ENCODE peak calls at places on chromosomes 4 and X, in five cellular contexts. U is HFF-Myc, E is lower leg skin, T is GM20000, Y is bronchial epithelial cell. L is an unnamed sample.

GRCh38 chrX:19515615-19516105 is 352 bp upstream of the MAP3K15 start:
- DNase-seq in T (peak), U (no peak), Y (no peak), E (no peak), L (no peak)

GRCh38 chr4:173301518-173302201 is 32.5 kb downstream of the HMGB2 start:
- DNase-seq in U (peak), E (no peak), Y (peak), T (peak), L (no peak)

GRCh38 chr4:142984871-142985585 is 138.9 kb upstream of the INPP4B start:
- DNase-seq in E (no peak), U (no peak), T (no peak), Y (peak), L (no peak)

GRCh38 chr4:150886597-150886996 is 128.5 kb downstream of the LRBA start:
- DNase-seq in U (no peak), Y (no peak), T (no peak), E (no peak), L (no peak)

GRCh38 chr4:158824425-158825274 is 55.8 kb downstream of the FNIP2 start:
- DNase-seq in T (no peak), U (no peak), Y (peak), E (no peak), L (no peak)

GRCh38 chr4:157075401-157075800 is 549 bp upstream of the GLRB start:
- DNase-seq in T (no peak), E (no peak), U (no peak), Y (peak), L (no peak)

GRCh38 chr4:75344915-75345314 is 169.3 kb downstream of the RCHY1 start:
- DNase-seq in E (no peak), U (no peak), Y (peak), T (no peak), L (no peak)

GRCh38 chr4:54099287-54099958 is 540 bp upstream of the GSX2 start:
- DNase-seq in U (no peak), E (no peak), Y (no peak), T (no peak), L (no peak)

GRCh38 chrX:122625821-122626220 is 558.3 kb upstream of the GRIA3 start:
- DNase-seq in E (no peak), U (peak), Y (peak), T (peak), L (no peak)

DNA sequence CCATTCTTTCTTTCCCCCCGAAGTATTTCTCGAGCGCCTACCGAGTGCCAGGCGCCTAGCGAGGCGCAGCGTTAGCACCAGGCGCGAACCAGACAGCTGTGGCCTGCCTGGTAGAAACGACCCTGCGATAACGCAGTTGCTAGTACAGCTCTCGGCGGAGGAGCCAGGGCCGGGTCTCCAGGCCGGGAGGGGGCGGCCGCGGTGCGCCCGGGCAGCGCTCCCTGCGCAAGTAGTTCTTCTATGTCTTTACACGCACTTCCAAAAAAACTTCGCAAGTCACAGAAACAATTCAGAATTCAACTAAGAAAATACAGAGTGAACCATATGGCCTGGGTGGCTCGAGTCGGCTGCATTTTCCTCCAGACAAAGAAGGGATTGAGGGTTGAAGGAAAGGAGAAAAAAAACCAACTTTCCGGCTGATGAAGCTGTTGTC is 7.0 kb upstream of the NEUROG2 start:
- DNase-seq in U (no peak), E (no peak), Y (no peak), T (peak), L (no peak)
- TF ChIP-seq CTCF in U (peak), E (no peak), Y (no peak), T (peak), L (no peak)

GRCh38 chr4:99946346-99947189 is at the start of gene DNAJB14:
- DNase-seq in T (peak), Y (peak), U (no peak), E (peak), L (peak)
- TF ChIP-seq CTCF in T (no peak), Y (no peak), U (no peak), E (no peak), L (no peak)

GRCh38 chrX:101051549-101052302 is at the start of gene TRMT2B:
- DNase-seq in E (peak), U (peak), Y (peak), T (peak), L (peak)

DNA sequence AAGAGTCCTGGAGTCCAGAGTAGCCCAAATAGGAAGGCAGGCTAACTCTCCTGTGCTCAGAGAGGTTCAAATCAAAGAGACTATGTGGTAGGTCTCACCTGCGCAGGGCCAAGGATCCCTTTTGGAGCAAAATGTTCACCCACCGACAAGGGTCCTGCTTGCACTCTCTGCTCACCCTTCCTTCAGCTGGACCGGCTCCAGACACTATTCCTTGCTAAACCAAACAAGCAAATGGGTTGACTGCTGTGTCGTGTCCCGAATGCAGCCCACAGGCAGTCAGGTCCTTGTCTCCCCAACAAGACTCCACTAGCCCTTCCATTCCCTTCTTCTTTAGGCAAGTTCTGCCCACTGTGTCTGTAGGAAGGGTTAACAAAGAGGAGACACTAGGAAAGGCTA is 760 bp downstream of the TRMT2B start:
- DNase-seq in U (no peak), T (peak), Y (no peak), E (peak), L (no peak)
- TF ChIP-seq CTCF in U (no peak), T (no peak), Y (no peak), E (no peak), L (no peak)

DNA sequence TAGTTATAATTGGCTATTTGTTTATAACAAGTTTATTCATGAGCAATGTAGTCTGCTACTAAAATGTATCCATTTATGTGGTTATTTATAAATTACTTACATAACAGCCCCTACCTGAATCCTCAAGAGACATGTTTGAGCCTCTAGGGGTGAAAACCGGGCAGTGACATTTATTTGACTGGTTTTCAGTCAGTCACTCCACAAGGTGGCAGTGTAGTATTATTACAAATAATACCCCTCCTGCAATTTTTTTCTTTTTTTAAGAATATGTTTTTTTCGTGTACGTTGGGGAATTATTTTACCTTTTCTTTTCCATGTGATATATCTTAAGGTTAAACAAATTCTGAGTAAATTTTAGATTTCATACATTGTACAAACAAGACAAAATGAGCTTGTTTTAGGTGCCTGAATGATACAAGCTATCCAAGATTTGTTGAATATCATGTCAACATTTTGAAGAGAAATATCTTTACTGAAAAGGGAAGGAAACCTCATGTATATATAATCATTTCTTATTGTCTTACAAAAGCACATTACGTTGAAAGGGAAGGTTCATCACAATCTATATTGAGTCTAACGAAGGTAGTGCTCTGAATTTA is 598.7 kb upstream of the TECRL start:
- DNase-seq in T (peak), Y (peak), U (no peak), E (no peak), L (no peak)
- TF ChIP-seq CTCF in T (no peak), Y (peak), U (no peak), E (no peak), L (no peak)

DNA sequence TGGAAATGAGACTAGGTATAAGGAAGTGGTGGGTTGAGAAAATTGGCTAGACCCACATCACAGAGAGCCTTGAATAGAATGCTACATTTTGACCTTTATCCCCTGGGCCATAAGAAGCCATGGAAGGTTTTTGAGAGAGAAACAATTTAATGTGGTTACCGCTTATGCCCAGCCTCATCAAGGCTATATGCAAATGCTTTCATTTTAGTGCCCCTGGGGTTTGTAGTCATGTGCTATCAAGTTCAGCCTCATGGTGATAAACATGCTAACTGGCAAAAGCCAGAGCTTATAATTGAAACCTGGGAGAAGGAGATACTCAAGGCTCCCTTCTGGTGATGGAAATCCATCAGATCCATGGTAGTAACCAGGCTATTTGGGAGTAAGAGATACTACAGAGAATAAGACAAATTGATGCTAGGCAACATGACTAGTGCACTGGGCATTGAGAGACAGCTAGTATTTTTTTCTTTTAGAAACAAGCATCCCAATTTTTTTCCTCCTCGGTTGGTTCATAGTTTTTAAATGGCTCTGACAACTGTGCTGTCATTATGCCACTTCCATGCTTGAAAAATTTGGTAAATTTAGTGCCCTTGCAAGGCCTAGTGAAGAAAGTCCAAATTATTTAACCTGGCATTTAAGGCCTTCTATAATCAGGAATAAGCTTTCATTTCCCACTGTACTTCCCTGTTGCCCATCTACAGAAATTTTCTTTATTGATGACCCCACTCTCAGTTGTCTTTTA is 16.0 kb downstream of the VSIG4 start:
- DNase-seq in U (no peak), Y (no peak), E (no peak), T (no peak), L (no peak)
- TF ChIP-seq CTCF in U (no peak), Y (no peak), E (no peak), T (no peak), L (no peak)